ENCODE peak calls at places on chromosomes 1 and 21, in five cellular contexts. L is stimulated activated CD4-positive, alpha-beta T cell treated with anti-CD3 and anti-CD28 coated beads, Interleukin-2, amount 100 ng/mL, for 24 hours; A is activated CD4-positive, alpha-beta T cell treated with anti-CD3 and anti-CD28 coated beads for 48 hours; R is HEK293T; F is RCC 7860. C is an unnamed sample.

GRCh38 chr1:36523230-36523495 is 40.5 kb upstream of the CSF3R start:
- DNase-seq in A (no peak), R (no peak), L (no peak), F (no peak), C (no peak)

GRCh38 chr1:226403522-226404034 is 4.3 kb downstream of the PARP1 start:
- DNase-seq in F (peak), R (peak), L (no peak), A (peak), C (no peak)

GRCh38 chr1:56409112-56409691 is 170.2 kb downstream of the PLPP3 start:
- DNase-seq in A (peak), R (peak), F (no peak), L (no peak), C (peak)

GRCh38 chr1:235866207-235866912 is at the start of gene LYST:
- DNase-seq in L (peak), F (peak), R (peak), A (peak), C (peak)

GRCh38 chr1:12196641-12197482 is 30.1 kb downstream of the TNFRSF1B start:
- DNase-seq in R (no peak), L (no peak), A (no peak), F (no peak), C (no peak)

GRCh38 chr1:28602536-28603439 is 10.7 kb downstream of the RAB42 start:
- DNase-seq in A (peak), R (peak), F (peak), L (peak), C (peak)

GRCh38 chr1:192512426-192513125 is 63.0 kb upstream of the RGS1 start:
- DNase-seq in R (peak), F (no peak), L (no peak), A (no peak), C (no peak)

GRCh38 chr1:180524160-180524914 is 22.0 kb upstream of the ACBD6 start:
- DNase-seq in A (no peak), L (no peak), F (no peak), R (no peak), C (no peak)

GRCh38 chr1:65508051-65508450 is 87.6 kb downstream of the LEPR start:
- DNase-seq in R (no peak), A (no peak), L (no peak), F (no peak), C (no peak)

GRCh38 chr1:43414634-43415223 is 25.0 kb downstream of the SZT2 start:
- DNase-seq in R (peak), F (peak), A (peak), L (peak), C (peak)

GRCh38 chr1:188479146-188479545 is 1650.4 kb downstream of the PLA2G4A start:
- DNase-seq in A (no peak), L (no peak), F (no peak), R (no peak), C (no peak)

GRCh38 chr21:45454081-45454923 is 49.3 kb downstream of the COL18A1 start:
- DNase-seq in R (no peak), L (no peak), A (no peak), F (no peak), C (no peak)

GRCh38 chr21:26836546-26836945 is 8.7 kb downstream of the ADAMTS1 start:
- DNase-seq in F (no peak), A (no peak), R (no peak), L (no peak), C (no peak)

GRCh38 chr1:2558030-2558400 is 1.8 kb downstream of the TNFRSF14 start:
- DNase-seq in R (no peak), L (no peak), A (no peak), F (no peak), C (no peak)

GRCh38 chr1:86933051-86933450 is 18.6 kb downstream of the HS2ST1 start:
- DNase-seq in F (no peak), R (no peak), A (no peak), L (no peak), C (no peak)

GRCh38 chr1:203937678-203938330 is 76.4 kb downstream of the SNRPE start:
- DNase-seq in R (no peak), F (no peak), L (no peak), A (no peak), C (no peak)

GRCh38 chr1:172607145-172607544 is 51.8 kb upstream of the FASLG start:
- DNase-seq in A (no peak), R (no peak), L (no peak), F (no peak), C (peak)

GRCh38 chr1:68178821-68179490 is 53.4 kb downstream of the WLS start:
- DNase-seq in R (no peak), A (no peak), F (no peak), L (no peak), C (no peak)

GRCh38 chr1:240492832-240493440 is 119.0 kb downstream of the GREM2 start:
- DNase-seq in A (peak), F (no peak), R (peak), L (peak), C (peak)

C was measured in erythroblast.